ENCODE peak calls at places on chromosome 2, in five cellular contexts. One of them, this sample, is unnamed.

GRCh38 chr2:1643220-1643619 is 101.1 kb downstream of the PXDN start:
- DNase-seq in AG09319: no peak
- DNase-seq in lower lobe of right lung: no peak
- DNase-seq in psoas muscle: peak
- DNase-seq in HT-29: no peak
- DNase-seq in this sample: no peak

GRCh38 chr2:118774458-118775133 is 72.9 kb downstream of the EN1 start:
- DNase-seq in psoas muscle: peak
- DNase-seq in lower lobe of right lung: peak
- DNase-seq in HT-29: peak
- DNase-seq in AG09319: no peak
- DNase-seq in this sample: peak

GRCh38 chr2:228688007-228688645 is 506.6 kb upstream of the SPHKAP start:
- DNase-seq in psoas muscle: no peak
- DNase-seq in AG09319: no peak
- DNase-seq in lower lobe of right lung: no peak
- DNase-seq in HT-29: no peak
- DNase-seq in this sample: no peak

GRCh38 chr2:111185496-111186022 is 64.8 kb downstream of the BCL2L11 start:
- DNase-seq in AG09319: no peak
- DNase-seq in psoas muscle: peak
- DNase-seq in HT-29: peak
- DNase-seq in lower lobe of right lung: peak
- DNase-seq in this sample: peak

GRCh38 chr2:231929961-231930600 is 3.9 kb upstream of the NPPC start:
- DNase-seq in psoas muscle: peak
- DNase-seq in HT-29: peak
- DNase-seq in AG09319: no peak
- DNase-seq in lower lobe of right lung: no peak
- DNase-seq in this sample: peak

GRCh38 chr2:217695033-217695520 is 307.7 kb downstream of the TNS1 start:
- DNase-seq in psoas muscle: no peak
- DNase-seq in HT-29: no peak
- DNase-seq in lower lobe of right lung: no peak
- DNase-seq in AG09319: peak
- DNase-seq in this sample: no peak

GRCh38 chr2:172969609-172970008 is 106.0 kb upstream of the MAP3K20 start:
- DNase-seq in HT-29: no peak
- DNase-seq in AG09319: no peak
- DNase-seq in lower lobe of right lung: no peak
- DNase-seq in psoas muscle: no peak
- DNase-seq in this sample: no peak

GRCh38 chr2:196200557-196200956 is 29.2 kb upstream of the STK17B start:
- DNase-seq in psoas muscle: no peak
- DNase-seq in AG09319: no peak
- DNase-seq in lower lobe of right lung: no peak
- DNase-seq in HT-29: no peak
- DNase-seq in this sample: no peak

GRCh38 chr2:66665124-66665984 is 230.4 kb downstream of the MEIS1 start:
- DNase-seq in lower lobe of right lung: no peak
- DNase-seq in HT-29: no peak
- DNase-seq in AG09319: no peak
- DNase-seq in psoas muscle: no peak
- DNase-seq in this sample: no peak

GRCh38 chr2:195560209-195560907 is 96.7 kb upstream of the SLC39A10 start:
- DNase-seq in lower lobe of right lung: no peak
- DNase-seq in psoas muscle: no peak
- DNase-seq in AG09319: no peak
- DNase-seq in HT-29: no peak
- DNase-seq in this sample: no peak

GRCh38 chr2:38720613-38721241 is 30.4 kb downstream of the SRSF7 start:
- DNase-seq in lower lobe of right lung: peak
- DNase-seq in psoas muscle: peak
- DNase-seq in AG09319: peak
- DNase-seq in HT-29: no peak
- DNase-seq in this sample: peak

GRCh38 chr2:159497857-159498256 is 118.5 kb downstream of the BAZ2B start:
- DNase-seq in psoas muscle: no peak
- DNase-seq in AG09319: no peak
- DNase-seq in lower lobe of right lung: no peak
- DNase-seq in HT-29: no peak
- DNase-seq in this sample: no peak

This sample was measured in heart right ventricle.